ENCODE peak calls at places on chromosomes 4 and X, in five cellular contexts. One of them, this sample, is unnamed.

GRCh38 chrX:56811599-56811998 is 82.6 kb downstream of the NBDY start:
- DNase-seq in H9: no peak
- DNase-seq in IMR-90: no peak
- DNase-seq in mesenchymal stem cell: no peak
- DNase-seq in H1: no peak
- DNase-seq in this sample: no peak

GRCh38 chr4:122666527-122667245 is 45.8 kb upstream of the IL21 start:
- DNase-seq in mesenchymal stem cell: peak
- DNase-seq in H1: no peak
- DNase-seq in H9: no peak
- DNase-seq in IMR-90: peak
- DNase-seq in this sample: no peak

GRCh38 chrX:133660356-133660755 is 245.1 kb upstream of the GPC4 start:
- DNase-seq in IMR-90: peak
- DNase-seq in mesenchymal stem cell: peak
- DNase-seq in H1: no peak
- DNase-seq in H9: no peak
- DNase-seq in this sample: no peak

GRCh38 chrX:42944381-42944998 is 166.5 kb upstream of the PPP1R2C start:
- DNase-seq in H9: no peak
- DNase-seq in H1: no peak
- DNase-seq in mesenchymal stem cell: no peak
- DNase-seq in IMR-90: no peak
- DNase-seq in this sample: no peak

GRCh38 chr4:143118666-143119065 is 66.1 kb upstream of the USP38 start:
- DNase-seq in H9: no peak
- DNase-seq in mesenchymal stem cell: no peak
- DNase-seq in IMR-90: no peak
- DNase-seq in H1: no peak
- DNase-seq in this sample: no peak

GRCh38 chr4:178296669-178297068 is 854.4 kb upstream of the AGA start:
- DNase-seq in H9: no peak
- DNase-seq in H1: no peak
- DNase-seq in IMR-90: no peak
- DNase-seq in mesenchymal stem cell: no peak
- DNase-seq in this sample: no peak

GRCh38 chr4:150139297-150139696 is 61.1 kb downstream of the DCLK2 start:
- DNase-seq in mesenchymal stem cell: no peak
- DNase-seq in H1: no peak
- DNase-seq in IMR-90: no peak
- DNase-seq in H9: no peak
- DNase-seq in this sample: no peak

GRCh38 chr4:26028133-26028792 is 114.2 kb downstream of the SMIM20 start:
- DNase-seq in H1: no peak
- DNase-seq in H9: peak
- DNase-seq in mesenchymal stem cell: no peak
- DNase-seq in IMR-90: no peak
- DNase-seq in this sample: no peak

GRCh38 chr4:97656034-97656720 is 487.1 kb downstream of the STPG2 start:
- DNase-seq in IMR-90: no peak
- DNase-seq in H1: no peak
- DNase-seq in mesenchymal stem cell: peak
- DNase-seq in H9: no peak
- DNase-seq in this sample: no peak

GRCh38 chrX:83169683-83170082 is 338.4 kb upstream of the POU3F4 start:
- DNase-seq in IMR-90: no peak
- DNase-seq in H9: no peak
- DNase-seq in mesenchymal stem cell: no peak
- DNase-seq in H1: no peak
- DNase-seq in this sample: no peak

GRCh38 chr4:7429601-7430078 is 5.1 kb downstream of the PSAPL1 start:
- DNase-seq in H1: no peak
- DNase-seq in H9: peak
- DNase-seq in IMR-90: no peak
- DNase-seq in mesenchymal stem cell: no peak
- DNase-seq in this sample: no peak

GRCh38 chrX:154799554-154800348 is 5.5 kb downstream of the MPP1 start:
- DNase-seq in mesenchymal stem cell: peak
- DNase-seq in H1: no peak
- DNase-seq in IMR-90: peak
- DNase-seq in H9: no peak
- DNase-seq in this sample: peak

GRCh38 chrX:13239272-13239671 is 80.6 kb downstream of the ATXN3L start:
- DNase-seq in mesenchymal stem cell: no peak
- DNase-seq in H9: no peak
- DNase-seq in IMR-90: no peak
- DNase-seq in H1: no peak
- DNase-seq in this sample: no peak

GRCh38 chr4:3729188-3729884 is 36.8 kb upstream of the ADRA2C start:
- DNase-seq in mesenchymal stem cell: no peak
- DNase-seq in H9: no peak
- DNase-seq in H1: no peak
- DNase-seq in IMR-90: peak
- DNase-seq in this sample: no peak

GRCh38 chrX:49282647-49283011 is 13.0 kb downstream of the PPP1R3F start:
- DNase-seq in H9: peak
- DNase-seq in IMR-90: peak
- DNase-seq in mesenchymal stem cell: peak
- DNase-seq in H1: no peak
- DNase-seq in this sample: no peak

GRCh38 chrX:11239230-11239629 is 54.0 kb upstream of the AMELX start:
- DNase-seq in H9: no peak
- DNase-seq in IMR-90: peak
- DNase-seq in H1: no peak
- DNase-seq in mesenchymal stem cell: peak
- DNase-seq in this sample: no peak

GRCh38 chr4:73257242-73257994 is 1.2 kb downstream of the ANKRD17 start:
- DNase-seq in H9: peak
- DNase-seq in H1: no peak
- DNase-seq in mesenchymal stem cell: peak
- DNase-seq in IMR-90: peak
- DNase-seq in this sample: peak

GRCh38 chr4:73257995-73258667 is 467 bp downstream of the ANKRD17 start:
- DNase-seq in IMR-90: peak
- DNase-seq in H1: no peak
- DNase-seq in H9: peak
- DNase-seq in mesenchymal stem cell: peak
- DNase-seq in this sample: peak

GRCh38 chr4:73259552-73260140 is 1.0 kb upstream of the ANKRD17 start:
- DNase-seq in IMR-90: no peak
- DNase-seq in H9: no peak
- DNase-seq in mesenchymal stem cell: no peak
- DNase-seq in H1: no peak
- DNase-seq in this sample: no peak

GRCh38 chr4:73258668-73259551 is at the start of gene ANKRD17:
- DNase-seq in H9: peak
- DNase-seq in mesenchymal stem cell: peak
- DNase-seq in IMR-90: peak
- DNase-seq in H1: peak
- DNase-seq in this sample: peak
- H3K14ac ChIP-seq in H9: peak
- H3K14ac ChIP-seq in mesenchymal stem cell: peak
- H3K14ac ChIP-seq in IMR-90: peak
- H3K14ac ChIP-seq in H1: no peak
- H3K14ac ChIP-seq in this sample: peak

DNA sequence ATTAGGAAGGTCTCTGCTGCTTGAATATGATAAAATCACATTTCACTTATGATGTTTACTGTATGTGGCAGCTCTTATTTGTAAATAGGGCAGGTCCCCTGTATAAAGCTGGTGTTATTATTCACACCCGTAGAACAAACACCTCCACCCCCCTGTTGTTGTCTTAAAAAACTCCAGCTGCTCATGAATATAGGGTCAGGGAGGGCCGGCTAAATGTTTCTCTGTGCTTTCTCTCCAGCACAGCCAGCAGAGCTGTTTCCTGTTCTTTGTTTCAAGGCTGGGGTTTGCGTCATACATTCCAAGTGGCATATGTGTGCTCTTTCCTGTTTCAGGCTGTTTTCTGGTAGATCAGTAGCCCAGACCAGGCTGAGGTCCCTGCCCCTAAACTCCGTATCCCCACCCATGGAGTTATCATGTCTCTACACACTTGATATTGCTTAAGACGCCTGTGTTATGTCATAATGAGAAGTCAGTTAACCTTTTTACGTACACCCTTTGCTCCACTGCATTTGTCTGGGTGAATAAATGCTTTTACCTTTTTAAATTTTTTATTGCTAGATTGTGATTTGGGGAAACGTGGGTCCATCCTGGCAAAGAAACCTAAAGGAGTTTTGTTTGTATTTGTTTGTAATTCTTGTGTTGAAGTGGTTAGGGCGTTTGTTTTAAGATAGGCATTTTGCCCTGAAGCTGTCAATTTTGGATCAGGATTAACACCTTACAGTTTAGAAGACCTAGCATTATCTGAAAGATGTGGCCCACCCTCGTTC is 3.2 kb downstream of the KLF3 start:
- DNase-seq in mesenchymal stem cell: peak
- DNase-seq in H1: peak
- DNase-seq in IMR-90: peak
- DNase-seq in H9: peak
- DNase-seq in this sample: peak
- H2BK15ac ChIP-seq in mesenchymal stem cell: no peak
- H2BK15ac ChIP-seq in H1: no peak
- H2BK15ac ChIP-seq in IMR-90: peak
- H2BK15ac ChIP-seq in H9: no peak
- H2BK15ac ChIP-seq in this sample: no peak

GRCh38 chr4:145815626-145816025 is 123.0 kb downstream of the ZNF827 start:
- DNase-seq in H9: no peak
- DNase-seq in H1: no peak
- DNase-seq in mesenchymal stem cell: no peak
- DNase-seq in IMR-90: peak
- DNase-seq in this sample: no peak
- H3K4me2 ChIP-seq in H9: no peak
- H3K4me2 ChIP-seq in H1: no peak
- H3K4me2 ChIP-seq in mesenchymal stem cell: no peak
- H3K4me2 ChIP-seq in IMR-90: peak
- H3K4me2 ChIP-seq in this sample: no peak

GRCh38 chrX:103687073-103687695 is 685 bp upstream of the MORF4L2 start:
- DNase-seq in mesenchymal stem cell: no peak
- DNase-seq in IMR-90: peak
- DNase-seq in H9: peak
- DNase-seq in H1: no peak
- DNase-seq in this sample: peak
- H3K14ac ChIP-seq in mesenchymal stem cell: peak
- H3K14ac ChIP-seq in IMR-90: peak
- H3K14ac ChIP-seq in H9: peak
- H3K14ac ChIP-seq in H1: no peak
- H3K14ac ChIP-seq in this sample: no peak

GRCh38 chrX:104918122-104918521 is 302.4 kb downstream of the TEX13A start:
- DNase-seq in mesenchymal stem cell: no peak
- DNase-seq in H1: no peak
- DNase-seq in H9: no peak
- DNase-seq in IMR-90: no peak
- DNase-seq in this sample: no peak

GRCh38 chrX:104922206-104922621 is 298.3 kb downstream of the TEX13A start:
- DNase-seq in IMR-90: peak
- DNase-seq in H1: peak
- DNase-seq in H9: peak
- DNase-seq in mesenchymal stem cell: peak
- DNase-seq in this sample: peak

DNA sequence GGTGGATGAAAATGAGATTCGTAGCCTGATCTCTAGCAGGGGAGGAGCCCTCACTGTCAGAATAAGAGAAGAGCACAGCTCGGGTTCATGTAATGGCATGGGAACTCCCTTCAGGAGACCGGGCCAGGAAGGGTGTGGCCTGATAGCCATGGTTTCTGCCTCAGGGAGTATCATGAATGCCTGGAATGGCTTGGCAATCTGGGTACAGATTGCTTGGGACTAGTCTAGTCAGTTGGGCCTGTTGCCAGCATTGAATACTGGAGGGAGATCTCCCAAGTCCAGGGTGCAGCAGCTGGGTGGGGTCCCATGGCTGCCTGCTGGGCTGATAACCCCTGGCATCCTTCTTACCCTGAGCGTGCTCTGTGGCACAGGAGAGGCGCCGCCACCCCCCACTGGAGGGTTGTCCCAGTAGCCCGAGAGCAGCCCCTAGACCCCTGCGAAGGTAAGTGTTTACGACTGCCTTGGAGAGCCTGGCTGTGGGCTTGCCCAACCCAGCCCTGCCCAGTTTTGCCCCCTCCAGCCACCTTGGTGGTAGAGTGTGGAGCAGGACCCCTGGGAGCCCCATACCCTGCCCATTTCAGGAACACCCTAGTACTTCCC is 298.8 kb downstream of the TEX13A start:
- DNase-seq in IMR-90: no peak
- DNase-seq in mesenchymal stem cell: no peak
- DNase-seq in H9: no peak
- DNase-seq in H1: no peak
- DNase-seq in this sample: no peak
- H2BK15ac ChIP-seq in IMR-90: no peak
- H2BK15ac ChIP-seq in mesenchymal stem cell: no peak
- H2BK15ac ChIP-seq in H9: no peak
- H2BK15ac ChIP-seq in H1: no peak
- H2BK15ac ChIP-seq in this sample: no peak

GRCh38 chrX:118724352-118724751 is 3.1 kb upstream of the IL13RA1 start:
- DNase-seq in IMR-90: no peak
- DNase-seq in mesenchymal stem cell: no peak
- DNase-seq in H9: no peak
- DNase-seq in H1: no peak
- DNase-seq in this sample: no peak
- H3K4me2 ChIP-seq in IMR-90: peak
- H3K4me2 ChIP-seq in mesenchymal stem cell: no peak
- H3K4me2 ChIP-seq in H9: no peak
- H3K4me2 ChIP-seq in H1: no peak
- H3K4me2 ChIP-seq in this sample: no peak